ENCODE peak calls at places on chromosome 9, in eight cellular contexts. Q, Y, H, T, L, J, O and V are unnamed samples.
A peak's percentile ranks its signal among the peaks of the same experiment; 100 is the strongest.

GRCh38 chr9:93260290-93261066 is 76.5 kb downstream of the WNK2 start:
- DNase-seq in T (no peak), H (no peak), L (no peak), Q (no peak), J (no peak), O (peak; percentile 66), Y (no peak), V (no peak)

GRCh38 chr9:115850548-115851304 is 302.9 kb upstream of the PAPPA start:
- DNase-seq in J (no peak), Q (no peak), L (peak; percentile 28), T (peak; percentile 90), Y (no peak), O (no peak), H (no peak), V (peak; percentile 59)

GRCh38 chr9:71858812-71859211 is 52.2 kb downstream of the ABHD17B start:
- DNase-seq in Q (no peak), L (no peak), O (no peak), H (no peak), J (no peak), Y (no peak), T (peak; percentile 38), V (peak; percentile 6)

GRCh38 chr9:32455738-32456137 is 70.3 kb downstream of the RIGI start:
- DNase-seq in Y (no peak), J (no peak), H (peak; percentile 29), T (no peak), O (no peak), Q (no peak), L (no peak), V (no peak)

GRCh38 chr9:17535176-17535575 is 43.7 kb upstream of the SH3GL2 start:
- DNase-seq in H (no peak), Y (no peak), T (no peak), L (no peak), Q (no peak), J (no peak), O (no peak), V (no peak)

GRCh38 chr9:136840877-136841645 is 1.2 kb upstream of the AJM1 start:
- DNase-seq in Y (no peak), H (no peak), L (no peak), O (no peak), T (peak; percentile 15), Q (no peak), J (peak; percentile 67), V (no peak)

GRCh38 chr9:92747459-92748232 is 17.0 kb downstream of the BICD2 start:
- DNase-seq in Q (peak; percentile 73), Y (no peak), J (no peak), O (peak; percentile 62), H (no peak), L (no peak), T (peak; percentile 64), V (no peak)

GRCh38 chr9:120284796-120285195 is 295.2 kb downstream of the CDK5RAP2 start:
- DNase-seq in T (peak; percentile 97), L (no peak), J (no peak), Q (no peak), O (no peak), H (no peak), Y (no peak), V (no peak)

GRCh38 chr9:27828908-27829307 is 255.6 kb upstream of the C9orf72 start:
- DNase-seq in O (no peak), Y (no peak), L (no peak), Q (no peak), J (no peak), T (no peak), H (no peak), V (no peak)

GRCh38 chr9:26502311-26502710 is 390.3 kb downstream of the CAAP1 start:
- DNase-seq in L (no peak), O (no peak), Q (no peak), H (no peak), J (peak; percentile 42), Y (no peak), T (no peak), V (no peak)

GRCh38 chr9:78462616-78463015 is 165.7 kb downstream of the PSAT1 start:
- DNase-seq in Q (no peak), O (no peak), T (peak; percentile 13), J (no peak), Y (no peak), L (no peak), H (no peak), V (no peak)

GRCh38 chr9:38620483-38621433 is at the start of gene ANKRD18A:
- DNase-seq in T (peak; percentile 81), O (peak; percentile 90), Y (peak; percentile 76), L (no peak), Q (peak; percentile 54), H (peak; percentile 42), J (no peak), V (no peak)

GRCh38 chr9:116767219-116767618 is 80.1 kb downstream of the TRIM32 start:
- DNase-seq in H (no peak), J (no peak), Q (no peak), L (no peak), Y (no peak), T (no peak), O (no peak), V (no peak)

GRCh38 chr9:90331826-90332575 is 310.6 kb downstream of the DIRAS2 start:
- DNase-seq in O (no peak), J (no peak), L (peak; percentile 2), Y (no peak), Q (no peak), H (no peak), T (peak; percentile 62), V (peak; percentile 77)

DNA sequence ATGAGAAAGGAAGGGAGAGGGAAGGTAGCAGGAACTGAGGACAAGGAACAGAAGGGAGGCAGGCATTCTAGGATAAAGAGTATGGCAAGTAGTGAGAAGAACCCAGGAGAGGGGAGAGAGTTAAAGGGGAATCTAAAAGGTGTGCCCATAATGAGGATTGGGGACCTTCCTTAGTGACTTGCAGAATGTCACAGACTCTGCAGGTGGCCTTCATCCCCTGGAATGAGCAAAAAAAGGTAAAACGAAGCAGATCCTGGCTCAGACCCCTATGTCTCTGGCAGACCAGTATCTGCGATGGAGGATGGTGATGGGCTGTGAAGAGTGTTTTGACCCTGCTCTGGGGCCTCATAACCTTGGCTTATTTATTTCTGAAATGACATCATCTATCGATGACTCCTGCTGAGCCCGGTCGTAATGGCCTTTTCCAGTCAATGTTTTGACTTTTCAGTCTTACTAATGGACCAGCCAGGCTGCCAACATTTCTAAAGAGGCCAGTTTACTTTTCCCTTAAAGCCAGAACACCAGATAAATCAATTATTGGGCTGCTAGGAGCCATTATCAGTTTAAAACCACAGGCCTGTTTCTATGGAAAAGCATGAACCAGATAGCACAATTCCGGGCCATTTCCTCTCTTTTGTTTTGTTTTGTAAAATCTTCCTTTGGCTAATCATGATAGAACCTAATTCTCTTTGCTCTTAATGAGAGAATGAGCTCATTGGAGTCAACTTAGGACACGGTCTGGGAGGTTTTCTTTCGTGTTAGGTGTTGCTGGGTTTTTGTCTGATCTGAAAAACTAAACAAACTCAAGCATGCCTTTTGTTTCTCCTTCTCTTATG is 3.1 kb downstream of the TMOD1 start:
- DNase-seq in Y (no peak), Q (peak; percentile 8), O (no peak), L (no peak), T (no peak), J (no peak), H (peak; percentile 34), V (no peak)
- H3K4me3 ChIP-seq in Y (no peak overlapping the region), Q (no peak overlapping the region), O (no peak overlapping the region), L (no peak overlapping the region), T (no peak overlapping the region), J (no peak overlapping the region), H (no peak overlapping the region), V (no peak overlapping the region)

GRCh38 chr9:68505681-68506409 is 34.8 kb downstream of the TMEM252 start:
- DNase-seq in Q (no peak), H (no peak), Y (no peak), J (peak; percentile 66), L (no peak), T (no peak), O (no peak), V (no peak)

GRCh38 chr9:68498816-68499215 is 41.9 kb downstream of the TMEM252 start:
- DNase-seq in J (no peak), O (no peak), Y (no peak), H (no peak), T (no peak), Q (no peak), L (no peak), V (no peak)

GRCh38 chr9:68501159-68501506 is 39.5 kb downstream of the TMEM252 start:
- DNase-seq in J (no peak), H (no peak), L (no peak), O (no peak), T (peak; percentile 63), Q (no peak), Y (no peak), V (peak; percentile 1)

GRCh38 chr9:68500457-68501158 is 40.1 kb downstream of the TMEM252 start:
- DNase-seq in Q (no peak), H (no peak), J (no peak), O (no peak), Y (no peak), T (peak; percentile 54), L (no peak), V (peak; percentile 0)

DNA sequence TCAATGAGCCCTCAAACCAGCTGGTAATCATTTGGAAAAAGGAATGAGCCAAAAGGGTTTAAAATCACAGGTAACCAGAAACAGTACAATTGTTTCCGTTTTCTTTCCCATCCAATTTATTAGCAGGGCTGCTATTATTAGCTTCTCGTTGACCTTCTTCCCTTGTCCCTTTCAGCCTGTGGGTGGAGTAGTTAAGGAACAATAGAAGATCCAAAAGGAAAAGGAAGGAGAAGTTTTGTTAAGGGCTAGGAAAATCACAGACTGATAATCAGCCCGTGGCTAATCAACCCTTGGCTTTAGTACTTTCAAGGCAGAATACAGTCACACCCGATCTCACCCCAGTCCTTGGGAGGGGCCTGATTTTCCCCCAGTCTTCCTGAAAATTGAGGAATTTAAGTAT is 38.4 kb downstream of the TMEM252 start:
- DNase-seq in L (no peak), H (no peak), O (no peak), J (no peak), Q (no peak), T (no peak), Y (no peak), V (no peak)
- H3K4me3 ChIP-seq in L (no peak overlapping the region), H (no peak overlapping the region), O (no peak overlapping the region), J (no peak overlapping the region), Q (no peak overlapping the region), T (no peak overlapping the region), Y (no peak overlapping the region), V (no peak overlapping the region)

DNA sequence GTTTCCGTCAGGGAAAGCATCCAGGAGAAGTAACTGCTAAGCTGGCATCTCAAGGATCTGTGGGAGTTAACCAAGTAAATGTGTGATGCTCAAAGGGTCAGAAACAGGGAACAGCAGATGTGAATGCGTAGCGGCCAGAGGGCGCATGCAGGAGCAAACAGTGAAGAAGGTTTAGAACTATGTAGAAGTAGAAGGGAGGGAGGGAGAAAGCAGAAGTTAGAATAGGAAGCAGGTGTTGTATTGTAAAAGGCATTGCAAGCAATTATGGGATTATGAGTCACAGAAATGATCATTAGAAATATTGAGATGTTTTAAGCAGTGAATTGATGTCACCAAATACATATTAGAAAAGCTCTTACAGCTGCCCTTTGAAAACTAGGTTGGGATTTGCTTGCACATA is 12.1 kb downstream of the KLHL9 start:
- DNase-seq in Q (no peak), T (no peak), Y (no peak), O (no peak), L (no peak), H (no peak), J (no peak), V (no peak)
- H3K4me3 ChIP-seq in Q (no peak overlapping the region), T (no peak overlapping the region), Y (no peak overlapping the region), O (no peak overlapping the region), L (no peak overlapping the region), H (no peak overlapping the region), J (no peak overlapping the region), V (no peak overlapping the region)

DNA sequence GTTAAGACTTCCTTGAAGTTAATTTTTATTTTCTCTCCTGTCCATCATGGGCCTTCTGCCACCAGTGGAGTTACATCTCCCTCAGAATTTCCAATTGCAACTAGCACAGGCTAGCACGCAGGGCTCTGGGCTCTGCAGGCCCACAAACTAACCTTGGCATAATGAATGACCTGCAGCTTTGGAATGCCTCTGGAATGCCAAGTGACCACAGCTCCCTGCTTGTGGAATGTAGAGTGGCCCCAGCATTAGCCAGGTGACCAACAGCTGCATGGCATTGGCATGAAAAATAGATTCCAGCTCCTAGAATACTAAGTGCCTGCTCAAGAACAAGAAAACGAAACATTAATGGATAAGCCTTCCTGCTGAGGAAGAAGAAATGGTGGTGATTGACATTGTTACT is 726.1 kb downstream of the BRINP1 start:
- DNase-seq in T (peak; percentile 66), O (no peak), L (no peak), Q (peak; percentile 72), J (no peak), Y (no peak), H (no peak), V (peak; percentile 8)
- H3K4me3 ChIP-seq in T (no peak overlapping the region), O (no peak overlapping the region), L (no peak overlapping the region), Q (no peak overlapping the region), J (no peak overlapping the region), Y (no peak overlapping the region), H (no peak overlapping the region), V (no peak overlapping the region)